ENCODE peak calls at places on chromosomes 2 and 18, in ten cellular contexts. K is RCC 7860, D is amygdala, A is DMS153, X is frontal cortex, R is sciatic nerve, J is nephron progenitor cell, I is GM23248, E is stomach, Q is fibroblast of the aortic adventitia. G is an unnamed sample.

GRCh38 chr2:68141875-68142274 is 15.8 kb upstream of the PNO1 start:
- DNase-seq in Q (no peak), K (no peak), X (no peak), R (no peak), I (no peak), D (no peak), A (no peak), J (no peak), E (no peak), G (no peak)

GRCh38 chr2:30408961-30409387 is 38.1 kb upstream of the LCLAT1 start:
- DNase-seq in X (no peak), Q (peak), A (no peak), I (peak), E (no peak), J (no peak), R (no peak), K (no peak), D (no peak), G (no peak)

GRCh38 chr2:71100195-71100964 is 29.6 kb downstream of the MCEE start:
- DNase-seq in A (peak), J (peak), I (peak), R (peak), D (no peak), X (peak), Q (peak), E (peak), K (peak), G (peak)

GRCh38 chr2:527581-527980 is 149.6 kb downstream of the TMEM18 start:
- DNase-seq in J (peak), E (no peak), A (no peak), K (no peak), D (no peak), Q (no peak), I (no peak), X (no peak), R (no peak), G (no peak)

GRCh38 chr2:70099270-70099669 is 12.0 kb downstream of the PCBP1 start:
- DNase-seq in J (no peak), Q (no peak), I (no peak), R (no peak), D (no peak), A (no peak), K (no peak), E (no peak), X (no peak), G (no peak)

GRCh38 chr2:176269319-176270099 is at the start of gene MTX2:
- DNase-seq in R (peak), A (peak), Q (peak), J (peak), D (peak), X (peak), E (peak), I (peak), K (peak), G (peak)

GRCh38 chr2:150792780-150793300 is 305.4 kb upstream of the RND3 start:
- DNase-seq in E (no peak), Q (no peak), D (no peak), I (no peak), X (no peak), A (no peak), K (no peak), J (no peak), R (no peak), G (no peak)

GRCh38 chr2:227004482-227004881 is 159.5 kb downstream of the COL4A4 start:
- DNase-seq in X (no peak), A (no peak), R (no peak), I (no peak), Q (no peak), K (no peak), J (no peak), E (no peak), D (no peak), G (no peak)

GRCh38 chr18:22703883-22704626 is 229.1 kb upstream of the RBBP8 start:
- DNase-seq in E (no peak), A (peak), D (no peak), K (peak), Q (peak), I (peak), J (peak), R (no peak), X (peak), G (peak)

GRCh38 chr2:239313251-239313650 is 87.6 kb downstream of the HDAC4 start:
- DNase-seq in I (no peak), E (peak), Q (no peak), K (no peak), A (no peak), R (peak), X (no peak), J (no peak), D (no peak), G (no peak)

GRCh38 chr2:222038086-222038802 is 260.6 kb downstream of the PAX3 start:
- DNase-seq in E (no peak), I (peak), X (peak), A (no peak), R (no peak), Q (peak), J (no peak), D (no peak), K (peak), G (no peak)

GRCh38 chr18:8300749-8301148 is 308.5 kb upstream of the RAB12 start:
- DNase-seq in J (no peak), X (peak), D (no peak), R (no peak), Q (no peak), E (no peak), K (no peak), I (no peak), A (no peak), G (no peak)

GRCh38 chr18:31230495-31230894 is 67.8 kb upstream of the DSC1 start:
- DNase-seq in R (no peak), I (no peak), X (no peak), A (no peak), D (no peak), K (peak), Q (no peak), E (no peak), J (no peak), G (no peak)

GRCh38 chr18:79765491-79766245 is 32.1 kb upstream of the KCNG2 start:
- DNase-seq in D (no peak), Q (peak), K (no peak), A (no peak), I (peak), X (no peak), E (no peak), R (peak), J (no peak), G (no peak)

GRCh38 chr18:21453512-21453862 is 147.0 kb downstream of the ESCO1 start:
- DNase-seq in X (no peak), K (no peak), I (no peak), R (no peak), A (no peak), Q (no peak), E (no peak), J (no peak), D (no peak), G (no peak)

GRCh38 chr18:79898952-79899608 is 52.4 kb downstream of the SLC66A2 start:
- DNase-seq in A (no peak), J (no peak), I (no peak), Q (no peak), D (no peak), X (no peak), E (no peak), R (peak), K (no peak), G (no peak)

GRCh38 chr2:240481720-240482119 is 46.3 kb downstream of the GPC1 start:
- DNase-seq in D (no peak), Q (no peak), R (no peak), I (no peak), K (no peak), J (no peak), X (no peak), E (no peak), A (no peak), G (no peak)

GRCh38 chr18:63702660-63703059 is at the start of gene SERPINB11:
- DNase-seq in Q (no peak), E (no peak), A (no peak), J (no peak), I (no peak), K (no peak), R (no peak), X (no peak), D (no peak), G (no peak)

GRCh38 chr2:86331391-86331790 is 6.0 kb downstream of the REEP1 start:
- DNase-seq in K (no peak), J (no peak), A (no peak), D (no peak), I (no peak), R (no peak), Q (no peak), E (no peak), X (no peak), G (no peak)

GRCh38 chr18:63207825-63208224 is 111.7 kb downstream of the BCL2 start:
- DNase-seq in Q (no peak), J (no peak), X (no peak), I (no peak), R (no peak), A (peak), E (no peak), K (no peak), D (no peak), G (no peak)

GRCh38 chr18:23816740-23817139 is 127.5 kb downstream of the LAMA3 start:
- DNase-seq in A (no peak), X (no peak), K (no peak), J (no peak), E (no peak), D (no peak), I (no peak), Q (no peak), R (no peak), G (no peak)

G was measured in endothelial cell of umbilical vein.